ENCODE peak calls at places on chromosome 17, in six cellular contexts. W is neural progenitor cell, D is GM23248, O is ovary, B is stomach, H is right cardiac atrium. C is an unnamed sample.

GRCh38 chr17:77666881-77667395 is 291.6 kb upstream of the TNRC6C start:
- DNase-seq in O (no peak), W (no peak), B (no peak), D (no peak), H (no peak), C (no peak)

GRCh38 chr17:19250421-19251141 is 13.4 kb downstream of the EPN2 start:
- DNase-seq in H (peak; percentile 61), W (no peak), D (peak; percentile 59), B (no peak), O (no peak), C (no peak)

GRCh38 chr17:33484559-33484958 is 191.5 kb upstream of the ASIC2 start:
- DNase-seq in B (no peak), H (no peak), O (no peak), W (no peak), D (no peak), C (no peak)

GRCh38 chr17:57109393-57110151 is 24.5 kb downstream of the AKAP1 start:
- DNase-seq in H (peak; percentile 70), D (no peak), O (no peak), B (no peak), W (peak; percentile 42), C (peak; percentile 42)

GRCh38 chr17:77382356-77382911 is 241.7 kb downstream of the SEC14L1 start:
- DNase-seq in B (no peak), O (peak; percentile 44), H (no peak), D (no peak), W (peak; percentile 51), C (no peak)

GRCh38 chr17:74807925-74808324 is 31.8 kb upstream of the NAT9 start:
- DNase-seq in O (no peak), B (no peak), W (no peak), H (no peak), D (no peak), C (no peak)

GRCh38 chr17:72419866-72420774 is 299.3 kb downstream of the SOX9 start:
- DNase-seq in D (peak; percentile 12), O (no peak), H (no peak), W (no peak), B (no peak), C (no peak)

GRCh38 chr17:16027708-16028584 is 28.3 kb downstream of the TTC19 start:
- DNase-seq in O (no peak), W (no peak), H (no peak), B (no peak), D (peak; percentile 95), C (peak; percentile 93)

GRCh38 chr17:68649324-68649723 is 48.2 kb upstream of the FAM20A start:
- DNase-seq in B (no peak), O (no peak), W (no peak), H (no peak), D (no peak), C (no peak)

GRCh38 chr17:83081561-83082201 is 2.3 kb downstream of the METRNL start:
- DNase-seq in W (no peak), B (peak; percentile 49), D (peak; percentile 90), O (peak; percentile 37), H (no peak), C (no peak)

GRCh38 chr17:48869821-48870318 is 22.7 kb upstream of the ATP5MC1 start:
- DNase-seq in H (no peak), O (no peak), B (no peak), D (no peak), W (no peak), C (no peak)

GRCh38 chr17:48871035-48871550 is 21.5 kb upstream of the ATP5MC1 start:
- DNase-seq in D (no peak), W (no peak), B (no peak), H (no peak), O (no peak), C (no peak)

GRCh38 chr17:48873696-48874443 is 18.7 kb upstream of the ATP5MC1 start:
- DNase-seq in H (no peak), B (no peak), O (no peak), W (no peak), D (no peak), C (no peak)

GRCh38 chr17:48871551-48872351 is 20.8 kb upstream of the ATP5MC1 start:
- DNase-seq in D (no peak), H (peak; percentile 47), W (no peak), B (peak; percentile 79), O (no peak), C (no peak)

GRCh38 chr17:48873212-48873611 is 19.4 kb upstream of the ATP5MC1 start:
- DNase-seq in D (no peak), H (peak; percentile 35), B (no peak), W (no peak), O (no peak), C (no peak)
- H3K4me1 ChIP-seq in D (no peaks in the 10 kb centered on the region), H (peaks cover 9% of the 10 kb centered on the region), B (peaks cover 36% of the 10 kb centered on the region), W (peaks cover 6% of the 10 kb centered on the region), O (peaks cover 16% of the 10 kb centered on the region), C (no peaks in the 10 kb centered on the region)

GRCh38 chr17:31494259-31495048 is 103.0 kb downstream of the RAB11FIP4 start:
- DNase-seq in D (no peak), W (no peak), B (peak; percentile 44), H (no peak), O (no peak), C (peak; percentile 83)

GRCh38 chr17:31497431-31497830 is 106.0 kb downstream of the RAB11FIP4 start:
- DNase-seq in H (no peak), O (no peak), W (no peak), D (no peak), B (no peak), C (no peak)

GRCh38 chr17:31496601-31497000 is 105.1 kb downstream of the RAB11FIP4 start:
- DNase-seq in B (no peak), O (no peak), D (no peak), W (no peak), H (no peak), C (no peak)

GRCh38 chr17:31495049-31495885 is 103.8 kb downstream of the RAB11FIP4 start:
- DNase-seq in W (no peak), H (no peak), B (peak; percentile 82), O (no peak), D (no peak), C (peak; percentile 53)

GRCh38 chr17:31496097-31496496 is 104.6 kb downstream of the RAB11FIP4 start:
- DNase-seq in D (no peak), W (no peak), H (no peak), B (no peak), O (no peak), C (no peak)
- H3K4me1 ChIP-seq in D (peaks cover 12% of the 10 kb centered on the region), W (peaks cover 24% of the 10 kb centered on the region), H (no peaks in the 10 kb centered on the region), B (peaks cover 85% of the 10 kb centered on the region), O (peaks cover 4% of the 10 kb centered on the region), C (peaks cover 20% of the 10 kb centered on the region)

DNA sequence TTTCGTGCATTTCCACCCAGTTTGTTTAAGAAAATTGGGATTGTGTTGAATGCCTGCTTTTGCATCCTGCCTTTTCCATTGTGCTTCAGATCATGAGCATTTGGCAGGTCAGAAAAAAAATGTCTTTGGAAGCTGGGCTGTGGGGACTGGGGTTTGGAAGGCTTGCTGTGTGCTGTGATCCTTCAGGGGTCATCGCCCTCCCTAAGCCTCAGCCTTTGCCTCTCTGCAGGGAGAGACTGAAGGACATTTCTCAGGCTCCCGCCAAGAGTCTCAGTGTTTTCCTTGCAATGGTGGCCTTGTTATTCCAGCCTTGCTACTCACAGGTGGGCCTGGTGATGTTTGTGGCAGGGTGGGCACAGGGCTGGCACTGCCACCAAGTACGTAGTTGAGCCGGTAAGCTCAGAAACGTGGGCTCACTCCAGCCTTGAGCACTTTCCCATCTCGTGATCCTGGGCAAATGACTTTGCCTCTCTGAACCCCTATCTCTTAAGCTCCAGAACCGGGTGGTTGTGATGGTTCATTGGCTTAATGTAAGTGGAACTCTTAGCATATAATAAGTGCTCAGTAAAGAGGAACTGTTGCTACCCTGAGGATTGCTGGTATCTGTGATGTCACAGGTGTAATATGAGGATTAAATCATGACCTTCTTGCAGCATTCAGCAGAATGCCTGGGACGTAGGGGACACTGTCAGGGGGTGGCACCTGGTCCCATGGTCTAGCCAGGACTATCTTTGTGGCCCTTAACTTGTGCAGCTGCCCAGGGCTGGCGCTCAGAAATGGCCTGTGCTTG is 69.1 kb downstream of the SREBF1 start:
- DNase-seq in O (no peak), D (no peak), W (peak; percentile 61), H (no peak), B (no peak), C (no peak)
- H3K4me1 ChIP-seq in O (peaks cover 27% of the 10 kb centered on the region), D (no peaks in the 10 kb centered on the region), W (peaks cover 58% of the 10 kb centered on the region), H (peaks cover 37% of the 10 kb centered on the region), B (peaks cover 43% of the 10 kb centered on the region), C (peaks cover 20% of the 10 kb centered on the region)

DNA sequence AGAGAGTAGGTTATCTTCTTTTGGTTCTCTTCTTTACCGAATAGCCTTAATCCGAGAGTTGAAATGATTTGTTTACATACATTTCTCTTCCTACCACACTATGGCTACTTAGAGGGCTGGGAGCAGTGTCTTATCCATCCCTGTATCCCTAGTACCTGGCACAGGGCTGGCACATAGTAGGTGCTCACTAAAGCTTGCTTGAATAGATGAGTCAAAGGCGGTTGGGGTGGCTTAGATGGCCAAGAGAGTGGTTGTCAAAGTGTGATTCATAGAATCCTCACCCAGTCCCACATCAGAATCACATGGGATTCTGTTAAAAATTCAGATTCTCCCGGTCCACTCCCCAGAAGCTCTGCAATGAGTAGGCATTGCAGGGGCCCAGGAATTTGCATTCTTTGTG is 11.1 kb downstream of the CHAD start:
- DNase-seq in H (no peak), B (no peak), W (no peak), O (no peak), D (no peak), C (no peak)
- H3K4me1 ChIP-seq in H (peaks cover 1% of the 10 kb centered on the region), B (no peaks in the 10 kb centered on the region), W (no peaks in the 10 kb centered on the region), O (no peaks in the 10 kb centered on the region), D (no peaks in the 10 kb centered on the region), C (peaks cover 10% of the 10 kb centered on the region)

GRCh38 chr17:59830007-59830630 is 62.6 kb downstream of the TUBD1 start:
- DNase-seq in O (no peak), D (peak; percentile 56), H (peak; percentile 43), W (no peak), B (no peak), C (peak; percentile 34)
- H3K4me1 ChIP-seq in O (peaks cover 13% of the 10 kb centered on the region), D (peaks cover 69% of the 10 kb centered on the region), H (peaks cover 9% of the 10 kb centered on the region), W (peaks cover 4% of the 10 kb centered on the region), B (peaks cover 41% of the 10 kb centered on the region), C (peaks cover 42% of the 10 kb centered on the region)

DNA sequence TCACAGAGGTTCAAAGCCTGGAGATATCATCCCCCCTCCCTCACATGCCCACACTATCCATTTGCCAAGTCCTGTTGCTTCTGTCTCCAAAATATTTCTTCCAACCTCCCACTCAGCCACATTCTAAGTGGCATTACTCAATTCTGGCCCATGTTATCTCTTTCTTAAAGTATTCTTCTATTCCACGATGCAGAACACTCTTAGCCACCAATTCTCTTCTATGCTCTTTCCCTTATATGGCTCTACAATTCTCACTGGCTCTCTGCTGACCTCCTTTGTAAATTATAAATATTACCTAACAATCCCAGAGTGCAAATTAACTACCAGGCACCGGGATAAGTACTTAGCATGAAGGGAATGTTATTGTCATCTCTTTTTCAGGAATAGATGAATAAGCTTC is 82.4 kb downstream of the KCNJ2 start:
- DNase-seq in B (no peak), D (peak; percentile 1), W (no peak), O (no peak), H (no peak), C (no peak)
- H3K4me1 ChIP-seq in B (no peaks in the 10 kb centered on the region), D (no peaks in the 10 kb centered on the region), W (no peaks in the 10 kb centered on the region), O (no peaks in the 10 kb centered on the region), H (no peaks in the 10 kb centered on the region), C (no peaks in the 10 kb centered on the region)

DNA sequence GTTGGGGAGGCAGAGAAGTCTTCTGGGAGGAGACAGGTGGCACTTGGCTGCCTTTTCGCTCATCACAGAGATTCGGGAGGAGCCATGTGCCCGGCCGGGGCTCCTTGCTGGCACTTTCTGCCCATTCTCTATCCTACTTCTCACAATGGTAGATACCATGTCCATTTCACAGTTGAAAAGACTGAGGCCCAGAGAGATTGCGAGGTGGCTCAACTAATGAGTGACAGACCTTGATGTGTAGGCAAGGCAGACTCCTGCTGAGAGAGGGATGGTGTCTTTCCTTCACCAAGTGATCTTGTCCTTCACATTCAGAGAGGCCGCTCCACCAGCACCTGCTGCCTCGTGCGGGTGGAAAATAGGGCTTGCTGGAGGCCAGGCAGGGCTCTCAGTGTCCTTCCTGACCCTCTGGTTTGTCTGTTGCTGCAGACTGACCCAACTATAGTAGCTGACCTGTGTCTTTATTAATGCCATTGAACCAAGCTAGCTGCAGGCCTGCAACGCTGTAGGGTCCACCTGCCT is 42.1 kb downstream of the MPRIP start:
- DNase-seq in D (no peak), B (no peak), W (no peak), O (peak; percentile 11), H (no peak), C (no peak)
- H3K4me1 ChIP-seq in D (peaks cover 3% of the 10 kb centered on the region), B (peaks cover 44% of the 10 kb centered on the region), W (peaks cover 6% of the 10 kb centered on the region), O (peaks cover 31% of the 10 kb centered on the region), H (peaks cover 18% of the 10 kb centered on the region), C (peaks cover 4% of the 10 kb centered on the region)